ENCODE peak calls at places on chromosomes 2 and 18, in nine cellular contexts. S, W, C, V, P, X, O, R and D are unnamed samples.
A peak's percentile ranks its signal among the peaks of the same experiment; 100 is the strongest.

GRCh38 chr2:1366546-1367134 is 46.6 kb upstream of the TPO start:
- DNase-seq in S (no peak), W (no peak), C (peak; percentile 45), V (no peak), P (no peak), X (peak; percentile 83), O (no peak), R (no peak), D (peak; percentile 73)

GRCh38 chr2:225040862-225041209 is 1.4 kb downstream of the DOCK10 start:
- DNase-seq in S (no peak), W (peak; percentile 13), C (no peak), V (no peak), P (peak; percentile 9), X (peak; percentile 10), O (no peak), R (peak; percentile 48), D (no peak)

GRCh38 chr2:86809481-86810121 is 18.9 kb upstream of the CD8A start:
- DNase-seq in S (peak; percentile 18), W (no peak), C (no peak), V (no peak), P (no peak), X (no peak), O (no peak), R (peak; percentile 53), D (no peak)

GRCh38 chr18:51361130-51361860 is 163.8 kb upstream of the MEX3C start:
- DNase-seq in S (peak; percentile 16), W (no peak), C (no peak), V (no peak), P (no peak), X (peak; percentile 81), O (no peak), R (no peak), D (no peak)

GRCh38 chr18:57901819-57902600 is 98.9 kb upstream of the ATP8B1 start:
- DNase-seq in S (no peak), W (no peak), C (no peak), V (no peak), P (peak; percentile 16), X (no peak), O (no peak), R (no peak), D (no peak)

GRCh38 chr2:176291768-176292393 is 22.6 kb downstream of the MTX2 start:
- DNase-seq in S (no peak), W (no peak), C (no peak), V (no peak), P (no peak), X (no peak), O (no peak), R (no peak), D (no peak)

GRCh38 chr2:74894261-74895030 is 60.5 kb downstream of the HK2 start:
- DNase-seq in S (no peak), W (no peak), C (no peak), V (no peak), P (peak; percentile 78), X (no peak), O (peak; percentile 69), R (no peak), D (no peak)

GRCh38 chr2:161576421-161576820 is 47.8 kb upstream of the SLC4A10 start:
- DNase-seq in S (no peak), W (no peak), C (no peak), V (no peak), P (no peak), X (peak; percentile 18), O (no peak), R (no peak), D (no peak)

GRCh38 chr2:182649316-182649715 is 66.7 kb upstream of the DNAJC10 start:
- DNase-seq in S (peak; percentile 71), W (no peak), C (no peak), V (no peak), P (peak; percentile 46), X (peak; percentile 72), O (no peak), R (no peak), D (no peak)

GRCh38 chr2:57728691-57729090 is 317.9 kb upstream of the VRK2 start:
- DNase-seq in S (no peak), W (no peak), C (no peak), V (no peak), P (no peak), X (no peak), O (no peak), R (no peak), D (no peak)

GRCh38 chr2:32399221-32399620 is 42.4 kb downstream of the BIRC6 start:
- DNase-seq in S (no peak), W (no peak), C (no peak), V (no peak), P (no peak), X (no peak), O (no peak), R (no peak), D (no peak)

GRCh38 chr2:190802133-190802532 is 78.5 kb upstream of the GLS start:
- DNase-seq in S (no peak), W (no peak), C (no peak), V (no peak), P (no peak), X (no peak), O (no peak), R (no peak), D (no peak)

GRCh38 chr18:22564036-22564435 is 146.3 kb upstream of the CTAGE1 start:
- DNase-seq in S (no peak), W (no peak), C (no peak), V (no peak), P (peak; percentile 71), X (no peak), O (no peak), R (no peak), D (no peak)

GRCh38 chr2:205780645-205781044 is 98.3 kb downstream of the NRP2 start:
- DNase-seq in S (no peak), W (no peak), C (no peak), V (no peak), P (no peak), X (peak; percentile 67), O (no peak), R (no peak), D (no peak)

GRCh38 chr2:130261970-130262760 is 63.9 kb upstream of the TUBA3E start:
- DNase-seq in S (no peak), W (no peak), C (no peak), V (no peak), P (peak; percentile 6), X (no peak), O (no peak), R (no peak), D (peak; percentile 35)

GRCh38 chr2:205060269-205060668 is 515.0 kb downstream of the PARD3B start:
- DNase-seq in S (no peak), W (no peak), C (no peak), V (no peak), P (peak; percentile 89), X (no peak), O (peak; percentile 78), R (no peak), D (no peak)

GRCh38 chr2:236101311-236101950 is 66.8 kb downstream of the GBX2 start:
- DNase-seq in S (no peak), W (no peak), C (no peak), V (no peak), P (no peak), X (no peak), O (no peak), R (no peak), D (no peak)

GRCh38 chr2:43044093-43044614 is 182.3 kb downstream of the ZFP36L2 start:
- DNase-seq in S (no peak), W (no peak), C (no peak), V (no peak), P (no peak), X (no peak), O (no peak), R (no peak), D (no peak)

GRCh38 chr2:139492301-139492700 is 712.1 kb upstream of the NXPH2 start:
- DNase-seq in S (no peak), W (no peak), C (no peak), V (no peak), P (no peak), X (no peak), O (no peak), R (no peak), D (no peak)

GRCh38 chr2:203763425-203764272 is 57.2 kb downstream of the CD28 start:
- DNase-seq in S (peak; percentile 49), W (peak; percentile 39), C (no peak), V (no peak), P (no peak), X (no peak), O (no peak), R (no peak), D (no peak)

GRCh38 chr18:75422341-75422910 is 5.1 kb downstream of the SMIM21 start:
- DNase-seq in S (no peak), W (no peak), C (no peak), V (no peak), P (peak; percentile 23), X (peak; percentile 7), O (no peak), R (no peak), D (no peak)

GRCh38 chr18:62716679-62717058 is 1.3 kb downstream of the PHLPP1 start:
- DNase-seq in S (peak; percentile 76), W (no peak), C (peak; percentile 58), V (peak; percentile 5), P (no peak), X (no peak), O (no peak), R (no peak), D (peak; percentile 73)

GRCh38 chr18:10261315-10262276 is 192.8 kb upstream of the APCDD1 start:
- DNase-seq in S (no peak), W (no peak), C (no peak), V (no peak), P (peak; percentile 52), X (peak; percentile 59), O (no peak), R (no peak), D (no peak)

GRCh38 chr18:79485788-79486355 is 90.1 kb downstream of the NFATC1 start:
- DNase-seq in S (peak; percentile 62), W (no peak), C (peak; percentile 32), V (no peak), P (peak; percentile 92), X (no peak), O (peak; percentile 81), R (no peak), D (peak; percentile 26)

GRCh38 chr2:32538735-32539134 is 89.1 kb upstream of the TTC27 start:
- DNase-seq in S (no peak), W (no peak), C (no peak), V (no peak), P (no peak), X (no peak), O (no peak), R (no peak), D (no peak)

GRCh38 chr2:98823196-98824166 is 92.5 kb upstream of the MGAT4A start:
- DNase-seq in S (peak; percentile 38), W (no peak), C (peak; percentile 29), V (no peak), P (no peak), X (no peak), O (no peak), R (no peak), D (peak; percentile 45)

GRCh38 chr2:10057231-10058107 is 14.1 kb downstream of the KLF11 start:
- DNase-seq in S (peak; percentile 91), W (no peak), C (peak; percentile 83), V (no peak), P (peak; percentile 88), X (no peak), O (no peak), R (no peak), D (peak; percentile 83)

GRCh38 chr2:118747637-118748036 is 99.8 kb downstream of the EN1 start:
- DNase-seq in S (no peak), W (no peak), C (no peak), V (no peak), P (no peak), X (no peak), O (no peak), R (no peak), D (no peak)

GRCh38 chr18:5542393-5543035 is 1.3 kb downstream of the EPB41L3 start:
- DNase-seq in S (peak; percentile 78), W (no peak), C (peak; percentile 28), V (no peak), P (peak; percentile 26), X (no peak), O (no peak), R (no peak), D (peak; percentile 36)

GRCh38 chr2:110866496-110866895 is 134.1 kb downstream of the ACOXL start:
- DNase-seq in S (no peak), W (no peak), C (no peak), V (no peak), P (no peak), X (no peak), O (no peak), R (no peak), D (no peak)

GRCh38 chr2:223993634-223994232 is 36.5 kb downstream of the MRPL44 start:
- DNase-seq in S (peak; percentile 91), W (peak; percentile 9), C (peak; percentile 55), V (peak; percentile 23), P (peak; percentile 82), X (peak; percentile 58), O (peak; percentile 52), R (peak; percentile 43), D (no peak)